ENCODE peak calls at places on chromosomes 6 and 20, in eight cellular contexts. M, I, B, N, R, X, J and D are unnamed samples.

GRCh38 chr20:50415516-50416268 is 94.5 kb upstream of the PTPN1 start:
- DNase-seq in X (peak; percentile 98), J (peak; percentile 99), R (peak; percentile 100), B (no peak), N (peak; percentile 95), M (no peak), I (peak; percentile 99), D (peak; percentile 90)

GRCh38 chr6:162730502-162730901 is 2.7 kb downstream of the PACRG start:
- DNase-seq in B (no peak), R (no peak), J (no peak), I (no peak), M (no peak), N (no peak), X (no peak), D (no peak)

GRCh38 chr6:149169761-149170359 is 147.7 kb upstream of the TAB2 start:
- DNase-seq in M (no peak), X (no peak), J (no peak), R (no peak), B (no peak), N (no peak), I (no peak), D (no peak)

GRCh38 chr6:31952140-31952805 is 6.4 kb downstream of the CFB start:
- DNase-seq in R (peak; percentile 62), J (no peak), B (peak; percentile 41), I (peak; percentile 83), N (no peak), X (peak; percentile 79), M (no peak), D (no peak)

GRCh38 chr6:35681298-35681697 is 7.4 kb downstream of the FKBP5 start:
- DNase-seq in J (no peak), I (no peak), M (no peak), N (no peak), R (no peak), B (no peak), X (no peak), D (no peak)

GRCh38 chr6:47844881-47845280 is 63.0 kb downstream of the OPN5 start:
- DNase-seq in M (no peak), I (no peak), X (no peak), J (no peak), R (no peak), N (no peak), B (no peak), D (no peak)

GRCh38 chr6:27720607-27721580 is 191.3 kb downstream of the OR2B2 start:
- DNase-seq in R (no peak), J (no peak), I (no peak), B (no peak), N (no peak), X (peak; percentile 47), M (no peak), D (no peak)

GRCh38 chr20:32445539-32446273 is 87.6 kb downstream of the ASXL1 start:
- DNase-seq in M (no peak), R (no peak), X (no peak), N (no peak), I (no peak), J (no peak), B (no peak), D (no peak)

GRCh38 chr20:32672982-32673727 is 586 bp downstream of the C20orf203 start:
- DNase-seq in I (no peak), N (no peak), X (no peak), J (no peak), R (no peak), M (no peak), B (no peak), D (no peak)

GRCh38 chr20:47500554-47500953 is 1.1 kb upstream of the NCOA3 start:
- DNase-seq in B (no peak), R (no peak), X (no peak), M (no peak), N (no peak), I (no peak), J (no peak), D (no peak)

GRCh38 chr6:130365166-130366010 is 429 bp upstream of the TMEM200A start:
- DNase-seq in I (peak; percentile 73), J (peak; percentile 60), R (peak; percentile 39), X (peak; percentile 73), N (peak; percentile 31), M (peak; percentile 78), B (peak; percentile 82), D (peak; percentile 31)

GRCh38 chr6:36676142-36677058 is 2.1 kb upstream of the CDKN1A start:
- DNase-seq in B (no peak), I (no peak), X (no peak), M (no peak), N (no peak), J (no peak), R (no peak), D (no peak)

DNA sequence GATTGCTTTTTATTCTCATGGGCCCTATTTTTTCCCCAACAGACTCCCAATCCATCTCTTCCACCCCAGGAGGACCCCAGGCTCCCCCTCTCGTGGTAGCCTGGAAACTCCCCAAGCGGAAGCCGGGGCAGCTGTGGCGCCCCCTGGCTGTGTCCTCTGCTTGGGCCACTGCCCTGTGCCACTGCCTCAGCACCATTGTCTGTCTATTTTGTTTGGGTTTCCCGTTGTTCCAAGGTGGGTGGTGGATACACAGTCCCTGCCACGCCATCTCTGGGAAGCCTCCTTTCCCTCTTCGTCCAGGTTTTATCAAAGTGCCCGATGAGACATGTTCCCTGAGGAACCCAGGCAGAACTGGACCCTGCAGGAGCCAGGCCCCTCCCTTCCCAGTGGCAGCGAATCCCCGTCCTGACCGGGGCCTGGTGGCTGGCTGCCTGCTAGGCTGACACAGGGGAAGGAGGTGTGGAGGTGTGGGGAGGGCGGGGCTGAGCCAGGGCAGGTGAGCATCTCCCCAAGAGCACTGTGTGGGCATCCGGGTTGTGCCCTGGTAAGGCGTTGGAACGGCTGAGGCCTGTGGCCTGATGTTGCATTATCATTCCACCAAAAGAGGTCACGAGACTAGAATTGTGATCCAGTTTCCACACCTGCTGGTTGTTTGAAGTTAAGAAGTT is 228.2 kb downstream of the CDH4 start:
- DNase-seq in X (no peak), B (no peak), R (no peak), N (no peak), I (no peak), J (no peak), M (no peak), D (no peak)
- TF ChIP-seq CTCF in X (no peak), B (no peak), R (no peak), N (no peak), I (no peak), J (no peak), M (no peak), D (no peak)

DNA sequence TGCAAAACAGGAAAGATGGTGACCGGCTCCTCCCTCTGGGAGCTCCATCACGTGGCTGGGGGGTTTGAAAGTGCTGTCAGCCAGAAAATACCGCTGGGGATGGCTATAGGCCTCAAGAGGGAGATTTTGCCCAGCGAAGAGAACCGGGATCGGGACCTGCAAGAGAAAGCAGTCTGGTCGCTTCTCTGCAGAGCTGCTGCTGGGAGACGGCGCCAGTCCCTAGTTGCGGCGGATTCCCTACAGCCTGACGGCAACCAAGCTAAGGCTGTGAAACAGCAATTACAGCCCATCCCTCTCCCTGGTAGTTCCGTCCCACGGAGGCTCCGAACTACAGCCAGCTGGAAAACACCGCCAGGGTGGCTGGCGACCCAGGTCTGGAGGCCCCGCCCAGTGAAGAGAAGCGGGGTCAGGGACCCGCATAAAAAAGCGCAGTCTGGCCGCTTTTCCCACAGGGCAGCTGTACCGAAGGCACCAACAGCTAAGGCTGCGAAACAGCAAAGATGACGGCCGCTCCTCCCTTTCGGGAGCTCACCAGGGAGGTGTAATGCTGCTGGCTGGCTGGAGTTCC is 238.1 kb upstream of the IRAK1BP1 start:
- DNase-seq in B (no peak), R (peak; percentile 12), N (no peak), X (peak; percentile 65), I (no peak), J (no peak), M (no peak), D (no peak)
- TF ChIP-seq CTCF in B (no peak), R (no peak), N (no peak), X (no peak), I (no peak), J (no peak), M (no peak), D (no peak)

GRCh38 chr20:46011631-46012482 is 3.1 kb downstream of the MMP9 start:
- DNase-seq in R (peak; percentile 47), J (no peak), X (peak; percentile 50), M (no peak), I (peak; percentile 83), B (no peak), N (peak; percentile 51), D (no peak)
- TF ChIP-seq CTCF in R (peak; percentile 16), J (no peak), X (peak; percentile 23), M (no peak), I (peak; percentile 23), B (peak; percentile 8), N (no peak), D (no peak)

GRCh38 chr6:5457036-5457435 is 195.7 kb downstream of the FARS2 start:
- DNase-seq in N (no peak), I (no peak), M (no peak), R (no peak), B (no peak), X (peak; percentile 20), J (no peak), D (no peak)

GRCh38 chr6:5459346-5459745 is 198.0 kb downstream of the FARS2 start:
- DNase-seq in I (no peak), M (no peak), N (no peak), R (no peak), B (no peak), J (no peak), X (no peak), D (no peak)

GRCh38 chr6:5461365-5461764 is 200.1 kb downstream of the FARS2 start:
- DNase-seq in I (no peak), X (no peak), B (no peak), N (no peak), R (no peak), M (no peak), J (no peak), D (no peak)

GRCh38 chr6:5453531-5453930 is 192.2 kb downstream of the FARS2 start:
- DNase-seq in X (no peak), R (no peak), J (no peak), B (no peak), I (no peak), N (no peak), M (no peak), D (no peak)

DNA sequence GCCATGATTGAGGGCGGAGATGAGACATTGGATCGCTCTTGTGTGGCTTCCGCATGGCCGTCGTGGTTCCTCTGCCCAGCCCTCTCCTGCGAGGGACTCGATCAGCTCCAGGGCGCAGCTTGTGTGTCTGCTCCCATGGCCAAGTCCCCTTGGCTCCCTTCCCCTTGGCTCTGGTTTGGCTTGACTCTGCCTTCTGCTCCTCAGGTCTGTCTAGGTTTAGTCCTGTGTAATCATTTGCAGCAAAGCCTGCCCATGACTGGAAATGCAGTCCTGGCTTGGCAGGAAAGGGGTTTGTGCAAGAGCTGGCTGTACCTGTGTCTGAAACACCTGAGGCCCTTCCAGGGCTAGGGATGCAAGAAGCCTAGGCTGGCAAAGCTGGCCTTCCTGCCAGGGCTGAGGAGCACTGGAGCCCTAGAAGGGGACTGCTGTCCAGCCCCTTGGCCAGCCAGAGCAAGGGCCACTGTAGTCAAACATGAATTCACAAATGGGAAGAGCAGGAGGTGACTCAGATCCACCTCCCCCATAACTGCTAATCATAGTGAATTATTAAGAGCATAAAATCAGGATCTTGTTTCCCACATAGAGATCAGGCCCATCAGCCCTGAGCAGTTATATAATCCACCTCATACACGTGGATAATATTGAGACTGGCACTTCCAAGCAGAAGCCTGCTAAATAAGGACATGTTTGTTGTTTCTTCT is 196.8 kb downstream of the FARS2 start:
- DNase-seq in I (peak; percentile 83), N (peak; percentile 71), B (no peak), X (no peak), M (no peak), R (no peak), J (peak; percentile 91), D (no peak)
- TF ChIP-seq CTCF in I (no peak), N (no peak), B (no peak), X (no peak), M (no peak), R (no peak), J (no peak), D (no peak)